ENCODE peak calls at places on chromosomes 13 and 19, in five cellular contexts. Q, E, H, A and U are unnamed samples.

GRCh38 chr19:41144403-41144802 is 30.2 kb downstream of the CYP2F1 start:
- DNase-seq in Q (peak), E (peak), H (peak), A (peak), U (peak)

GRCh38 chr19:5237190-5237780 is 103.3 kb downstream of the PTPRS start:
- DNase-seq in Q (no peak), E (no peak), H (no peak), A (no peak), U (no peak)

GRCh38 chr19:51272183-51272817 is 21.4 kb downstream of the SIGLECL1 start:
- DNase-seq in Q (no peak), E (no peak), H (no peak), A (no peak), U (no peak)

GRCh38 chr19:5220866-5221265 is 119.7 kb downstream of the PTPRS start:
- DNase-seq in Q (no peak), E (no peak), H (no peak), A (no peak), U (no peak)

GRCh38 chr13:27826379-27827353 is 34.4 kb downstream of the GSX1 start:
- DNase-seq in Q (peak), E (peak), H (peak), A (peak), U (peak)

GRCh38 chr13:108200781-108201398 is 14.4 kb downstream of the LIG4 start:
- DNase-seq in Q (no peak), E (no peak), H (peak), A (no peak), U (no peak)

GRCh38 chr19:50515168-50515561 is 1.5 kb upstream of the ASPDH start:
- DNase-seq in Q (peak), E (no peak), H (no peak), A (no peak), U (no peak)

GRCh38 chr13:40764587-40765403 is 6.2 kb downstream of the MRPS31 start:
- DNase-seq in Q (no peak), E (peak), H (peak), A (no peak), U (no peak)

GRCh38 chr13:65595881-65596280 is 1634.3 kb downstream of the PCDH9 start:
- DNase-seq in Q (no peak), E (no peak), H (peak), A (no peak), U (no peak)

GRCh38 chr19:4851551-4852290 is 15.7 kb downstream of the PLIN3 start:
- DNase-seq in Q (peak), E (peak), H (peak), A (peak), U (peak)

GRCh38 chr13:95128045-95128643 is 173.1 kb downstream of the ABCC4 start:
- DNase-seq in Q (no peak), E (no peak), H (no peak), A (no peak), U (no peak)

GRCh38 chr19:55694241-55694655 is 19.2 kb downstream of the EPN1 start:
- DNase-seq in Q (peak), E (no peak), H (no peak), A (no peak), U (no peak)

GRCh38 chr19:54345938-54346386 is 7.0 kb upstream of the LILRA4 start:
- DNase-seq in Q (no peak), E (peak), H (no peak), A (no peak), U (peak)

GRCh38 chr13:88005188-88005587 is 334.0 kb downstream of the SLITRK5 start:
- DNase-seq in Q (no peak), E (no peak), H (peak), A (no peak), U (no peak)

GRCh38 chr19:46192990-46193650 is 36.4 kb upstream of the IGFL1 start:
- DNase-seq in Q (no peak), E (peak), H (peak), A (no peak), U (no peak)

GRCh38 chr19:49718511-49718910 is 27.6 kb downstream of the CPT1C start:
- DNase-seq in Q (no peak), E (no peak), H (no peak), A (no peak), U (no peak)

GRCh38 chr19:2132731-2133490 is 18.5 kb downstream of the AP3D1 start:
- DNase-seq in Q (no peak), E (no peak), H (no peak), A (no peak), U (no peak)

GRCh38 chr13:39684531-39685137 is 29.2 kb downstream of the COG6 start:
- DNase-seq in Q (no peak), E (peak), H (peak), A (no peak), U (peak)

GRCh38 chr13:41960195-41960699 is 662 bp downstream of the VWA8 start:
- DNase-seq in Q (no peak), E (no peak), H (peak), A (no peak), U (no peak)

GRCh38 chr13:39676315-39676876 is 20.9 kb downstream of the COG6 start:
- DNase-seq in Q (no peak), E (peak), H (peak), A (no peak), U (peak)

GRCh38 chr19:19305696-19306095 is 14.6 kb downstream of the SUGP1 start:
- DNase-seq in Q (no peak), E (no peak), H (no peak), A (no peak), U (no peak)

GRCh38 chr13:61036715-61037114 is 378.9 kb downstream of the PCDH20 start:
- DNase-seq in Q (no peak), E (no peak), H (no peak), A (no peak), U (no peak)

GRCh38 chr13:53189162-53189561 is 160.5 kb downstream of the OLFM4 start:
- DNase-seq in Q (no peak), E (no peak), H (no peak), A (no peak), U (no peak)

GRCh38 chr13:43864921-43865320 is 14.6 kb downstream of the CCDC122 start:
- DNase-seq in Q (no peak), E (no peak), H (no peak), A (no peak), U (no peak)

GRCh38 chr13:79508224-79508961 is 27.4 kb downstream of the NDFIP2 start:
- DNase-seq in Q (no peak), E (no peak), H (peak), A (no peak), U (no peak)

GRCh38 chr13:69903081-69903480 is 204.5 kb upstream of the ATXN8OS start:
- DNase-seq in Q (no peak), E (no peak), H (no peak), A (no peak), U (no peak)

GRCh38 chr13:97766749-97767148 is 186.7 kb upstream of the IPO5 start:
- DNase-seq in Q (no peak), E (no peak), H (peak), A (no peak), U (no peak)

DNA sequence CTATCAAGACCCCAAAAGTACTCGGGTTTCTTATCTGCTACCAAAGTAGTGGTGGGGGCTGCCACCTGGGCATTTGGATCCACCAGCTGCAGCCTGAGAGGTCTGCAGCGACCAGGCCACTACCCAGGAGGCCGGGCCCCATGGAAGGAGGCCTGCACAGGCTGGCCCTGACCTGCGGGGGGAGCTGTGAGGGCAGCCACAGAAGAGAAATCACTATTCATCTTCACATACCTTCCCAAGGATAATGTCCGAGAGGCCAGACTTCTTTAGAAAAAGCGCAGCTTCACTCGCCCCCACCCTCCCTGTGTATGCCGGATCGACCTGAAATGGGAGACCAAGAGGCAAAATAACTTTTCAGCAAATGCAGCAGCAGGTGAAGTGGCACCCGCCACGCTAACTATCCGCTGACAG is 30.1 kb downstream of the EPS15L1 start:
- DNase-seq in Q (no peak), E (no peak), H (no peak), A (no peak), U (no peak)
- TF ChIP-seq CTCF in Q (no peak), E (peak), H (peak), A (no peak), U (peak)

DNA sequence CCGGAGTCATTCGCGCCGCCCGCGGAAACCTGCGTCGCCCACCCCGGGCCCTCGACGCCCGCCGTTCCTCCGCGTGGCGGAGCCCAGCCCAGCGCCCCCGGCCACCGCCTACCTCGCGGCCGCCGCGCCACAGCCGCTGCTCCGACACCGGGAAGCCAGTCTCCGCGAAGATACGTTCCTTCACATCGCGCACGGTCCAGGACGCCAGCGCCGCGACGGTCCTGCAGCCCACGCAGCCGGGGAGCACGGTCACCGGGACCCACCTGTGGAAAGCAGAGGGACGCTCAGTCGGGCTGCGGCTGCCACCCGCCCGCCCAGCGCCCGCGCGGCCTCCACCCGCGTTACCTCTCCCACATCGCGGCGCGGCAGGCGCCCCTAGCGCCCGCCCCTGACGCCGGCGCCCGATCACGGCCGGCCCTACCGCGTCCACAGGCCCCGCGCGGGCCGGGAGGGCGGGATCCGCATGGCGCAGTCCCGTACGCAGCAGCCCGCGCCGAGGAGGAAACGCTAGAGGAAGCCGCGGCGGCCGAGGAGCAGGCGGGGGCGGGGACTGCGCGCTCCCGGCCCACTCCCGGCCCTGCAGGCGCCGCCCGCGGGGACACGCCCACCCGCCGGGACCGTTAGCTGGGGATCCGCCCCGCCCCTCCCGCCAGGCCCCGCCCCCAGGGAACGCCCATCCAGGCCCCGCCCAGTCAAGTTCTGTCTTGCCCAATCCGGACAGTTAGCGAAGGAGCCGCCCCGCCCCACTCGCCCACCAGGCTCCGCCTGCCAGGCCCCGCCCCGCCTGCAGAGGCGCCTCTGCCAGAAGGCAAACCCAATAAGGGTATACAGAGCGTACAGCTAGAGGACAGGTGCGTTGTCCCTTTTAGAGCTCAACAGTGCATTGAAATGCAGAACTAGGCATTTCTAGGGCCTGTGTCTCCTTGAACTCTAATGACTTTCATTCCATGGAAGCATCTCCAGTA is 58.2 kb downstream of the SACS start:
- DNase-seq in Q (peak), E (peak), H (peak), A (peak), U (peak)
- TF ChIP-seq CTCF in Q (peak), E (peak), H (no peak), A (peak), U (peak)

GRCh38 chr19:12137541-12137940 is 2.6 kb downstream of the ZNF20 start:
- DNase-seq in Q (no peak), E (peak), H (peak), A (peak), U (no peak)
- TF ChIP-seq CTCF in Q (no peak), E (no peak), H (peak), A (peak), U (peak)

GRCh38 chr19:35718345-35719041 is 690 bp downstream of the KMT2B start:
- DNase-seq in Q (peak), E (peak), H (no peak), A (peak), U (peak)

GRCh38 chr19:35716735-35716984 is 1.1 kb upstream of the KMT2B start:
- DNase-seq in Q (no peak), E (peak), H (no peak), A (no peak), U (peak)

GRCh38 chr19:35716985-35717664 is 678 bp upstream of the KMT2B start:
- DNase-seq in Q (peak), E (no peak), H (peak), A (peak), U (no peak)

GRCh38 chr19:35715981-35716734 is 1.6 kb upstream of the KMT2B start:
- DNase-seq in Q (peak), E (no peak), H (no peak), A (no peak), U (no peak)

DNA sequence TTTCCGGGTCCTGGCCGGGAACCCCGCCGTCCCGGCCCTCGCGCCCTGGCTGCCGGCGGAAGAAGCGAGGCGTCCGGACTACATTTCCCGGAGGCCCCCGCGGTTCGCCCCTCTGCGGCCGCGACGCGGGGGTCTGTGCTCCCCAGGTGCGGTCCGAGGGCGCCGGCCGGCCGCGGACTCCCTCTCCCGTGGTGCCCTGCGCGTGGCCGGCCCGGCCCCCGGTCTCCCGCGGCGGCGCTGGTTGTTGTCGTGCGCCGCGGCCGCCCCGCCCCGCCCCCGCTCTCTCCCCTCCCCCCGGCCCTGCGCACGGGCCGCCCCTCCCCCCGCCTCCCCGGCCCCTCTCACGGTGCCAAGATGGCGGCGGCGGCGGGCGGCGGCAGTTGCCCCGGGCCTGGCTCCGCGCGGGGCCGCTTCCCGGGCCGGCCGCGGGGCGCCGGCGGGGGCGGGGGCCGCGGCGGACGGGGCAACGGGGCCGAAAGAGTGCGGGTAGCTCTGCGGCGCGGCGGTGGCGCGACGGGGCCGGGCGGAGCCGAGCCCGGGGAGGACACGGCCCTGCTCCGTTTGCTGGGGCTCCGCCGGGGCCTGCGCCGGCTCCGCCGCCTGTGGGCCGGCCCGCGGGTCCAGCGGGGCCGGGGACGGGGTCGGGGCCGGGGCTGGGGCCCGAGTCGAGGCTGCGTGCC is at the start of gene KMT2B:
- DNase-seq in Q (no peak), E (peak), H (no peak), A (no peak), U (peak)
- TF ChIP-seq CTCF in Q (no peak), E (no peak), H (no peak), A (no peak), U (no peak)

DNA sequence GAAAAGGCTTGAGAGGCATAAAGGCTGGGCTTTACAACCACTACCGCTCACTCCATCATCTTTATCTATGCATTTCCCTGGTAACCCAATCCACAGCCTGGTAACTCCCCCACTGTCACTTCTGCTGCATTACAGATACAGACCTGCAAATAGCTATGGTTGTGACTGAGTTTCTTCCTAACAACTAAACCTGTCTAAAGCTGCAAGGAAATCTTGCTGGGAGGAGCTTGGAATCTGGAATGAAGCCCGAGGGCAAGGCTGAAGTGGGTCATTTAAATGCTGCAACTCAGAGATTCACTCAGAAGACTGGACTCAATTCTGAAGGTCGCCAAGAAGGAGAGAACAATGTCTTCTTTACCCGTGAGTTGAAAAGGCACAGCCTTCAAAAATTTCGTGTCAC is at the start of gene LGALS13:
- DNase-seq in Q (no peak), E (no peak), H (no peak), A (no peak), U (no peak)
- TF ChIP-seq CTCF in Q (no peak), E (no peak), H (no peak), A (no peak), U (no peak)

GRCh38 chr13:109605846-109606245 is 180.5 kb downstream of the IRS2 start:
- DNase-seq in Q (no peak), E (no peak), H (no peak), A (no peak), U (no peak)
- TF ChIP-seq CTCF in Q (no peak), E (no peak), H (no peak), A (no peak), U (no peak)